ENCODE peak calls at places on chromosome 16, in four cellular contexts. F is transverse colon, K is sigmoid colon, O is HepG2. W is an unnamed sample.

GRCh38 chr16:27972500-27972899 is 91.0 kb downstream of the GSG1L start:
- DNase-seq in K (peak; percentile 32), F (peak; percentile 11), O (peak; percentile 51), W (no peak)

GRCh38 chr16:50270510-50271147 is 4.3 kb downstream of the ADCY7 start:
- DNase-seq in O (no peak), K (peak; percentile 45), F (no peak), W (peak; percentile 71)

GRCh38 chr16:11253009-11253994 is 2.7 kb downstream of the SOCS1 start:
- DNase-seq in F (no peak), K (no peak), O (no peak), W (peak; percentile 31)

GRCh38 chr16:66382966-66383299 is 16.4 kb downstream of the CDH5 start:
- DNase-seq in K (no peak), O (peak; percentile 41), F (no peak), W (no peak)

GRCh38 chr16:55605756-55606155 is 39.3 kb downstream of the CAPNS2 start:
- DNase-seq in O (no peak), K (no peak), F (no peak), W (no peak)

GRCh38 chr16:578870-579405 is 9.2 kb downstream of the PIGQ start:
- DNase-seq in K (peak; percentile 85), F (peak; percentile 79), O (peak; percentile 60), W (peak; percentile 71)

GRCh38 chr16:10552998-10553491 is 27.4 kb downstream of the EMP2 start:
- DNase-seq in K (no peak), O (no peak), F (peak; percentile 41), W (peak; percentile 60)

GRCh38 chr16:72833491-72833890 is 214.4 kb downstream of the ZFHX3 start:
- DNase-seq in K (no peak), O (no peak), F (no peak), W (no peak)

GRCh38 chr16:70685061-70685937 is 554 bp downstream of the MTSS2 start:
- DNase-seq in O (no peak), K (no peak), F (no peak), W (peak; percentile 90)

GRCh38 chr16:78584991-78585390 is 485.5 kb downstream of the WWOX start:
- DNase-seq in O (no peak), K (no peak), F (no peak), W (no peak)

GRCh38 chr16:50841081-50841886 is 99.4 kb downstream of the CYLD start:
- DNase-seq in O (no peak), F (no peak), K (no peak), W (no peak)

GRCh38 chr16:48011888-48012658 is 143.7 kb downstream of the ABCC12 start:
- DNase-seq in F (no peak), O (no peak), K (no peak), W (no peak)

GRCh38 chr16:71254832-71255560 is 24.5 kb upstream of the HYDIN start:
- DNase-seq in F (no peak), O (no peak), K (no peak), W (no peak)

GRCh38 chr16:22189473-22190168 is 16.5 kb upstream of the EEF2K start:
- DNase-seq in K (peak; percentile 86), O (no peak), F (peak; percentile 92), W (peak; percentile 30)
- TF ChIP-seq POLR2AphosphoS5 in K (no peak), O (no peak), F (no peak), W (no peak)

GRCh38 chr16:56824335-56824734 is 40.7 kb upstream of the SLC12A3 start:
- DNase-seq in O (peak; percentile 53), F (peak; percentile 69), K (no peak), W (peak; percentile 74)
- TF ChIP-seq CTCF in O (peak; percentile 39), F (no peak), K (no peak), W (no peak)

DNA sequence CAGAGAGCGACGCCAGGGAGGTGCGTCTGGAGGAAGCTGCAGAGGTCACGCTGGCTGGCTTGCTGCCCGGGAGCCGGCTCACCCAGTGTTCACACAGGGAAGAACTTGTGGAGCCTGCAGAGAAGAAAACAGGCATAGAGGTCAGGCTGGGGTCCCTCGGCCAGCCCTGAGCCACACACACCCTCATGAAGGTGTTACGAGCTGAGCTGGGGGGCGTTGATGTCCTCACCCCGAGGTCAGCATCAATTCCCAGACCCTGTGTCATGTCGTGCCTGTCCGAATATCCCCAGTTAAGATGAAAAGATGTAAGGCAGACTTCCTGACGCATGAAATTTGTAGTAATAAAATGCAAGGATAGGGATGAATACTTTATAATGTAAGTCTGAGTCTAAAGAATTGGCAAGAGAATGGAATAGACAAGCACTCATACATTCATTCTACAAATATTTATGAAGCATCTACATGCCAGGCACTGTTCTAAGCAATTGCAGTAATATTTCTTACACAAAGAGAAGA is 77.1 kb downstream of the USP31 start:
- DNase-seq in K (peak; percentile 92), O (no peak), F (peak; percentile 84), W (peak; percentile 90)
- TF ChIP-seq EP300 in K (no peak), O (no peak), F (no peak), W (no peak)

GRCh38 chr16:89737341-89738071 is 16.2 kb downstream of the ZNF276 start:
- DNase-seq in F (no peak), O (no peak), K (no peak), W (no peak)
- TF ChIP-seq POLR2AphosphoS5 in F (no peak), O (no peak), K (no peak), W (no peak)

GRCh38 chr16:81798311-81799137 is 19.4 kb downstream of the PLCG2 start:
- DNase-seq in K (no peak), F (peak; percentile 36), O (no peak), W (peak; percentile 60)
- TF ChIP-seq CTCF in K (no peak), F (no peak), O (no peak), W (no peak)

GRCh38 chr16:20741555-20742285 is at the start of gene THUMPD1:
- DNase-seq in F (peak; percentile 98), K (peak; percentile 98), O (peak; percentile 95), W (peak; percentile 99)
- TF ChIP-seq EP300 in F (no peak), K (no peak), O (peak; percentile 94), W (peak; percentile 47)